ENCODE peak calls at places on chromosomes 12 and 14, in four cellular contexts. O is endothelial cell of umbilical vein, J is lower lobe of right lung, Y is IMR-90. D is an unnamed sample.

GRCh38 chr12:127562781-127563180 is 704.2 kb upstream of the TMEM132C start:
- DNase-seq in O (no peak), Y (no peak), J (no peak), D (no peak)

GRCh38 chr12:131620946-131621681 is 89.8 kb upstream of the SFSWAP start:
- DNase-seq in J (no peak), Y (no peak), O (no peak), D (no peak)

GRCh38 chr12:30753233-30753632 is 1.5 kb downstream of the CAPRIN2 start:
- DNase-seq in J (no peak), O (peak; percentile 52), Y (peak; percentile 39), D (peak; percentile 59)

GRCh38 chr12:47736877-47737676 is 11.8 kb upstream of the ENDOU start:
- DNase-seq in O (peak; percentile 14), Y (peak; percentile 73), J (peak; percentile 91), D (peak; percentile 91)

GRCh38 chr12:95648990-95649791 is 97.9 kb upstream of the USP44 start:
- DNase-seq in Y (peak; percentile 62), O (peak; percentile 73), J (no peak), D (peak; percentile 40)

GRCh38 chr14:50619569-50620141 is 48.5 kb downstream of the SAV1 start:
- DNase-seq in O (peak; percentile 70), Y (peak; percentile 65), J (no peak), D (peak; percentile 74)

GRCh38 chr14:31159682-31160296 is 47.8 kb downstream of the HECTD1 start:
- DNase-seq in J (no peak), Y (peak; percentile 57), O (no peak), D (peak; percentile 37)

GRCh38 chr14:88616697-88617096 is 53.9 kb downstream of the ZC3H14 start:
- DNase-seq in O (no peak), J (no peak), Y (no peak), D (no peak)

GRCh38 chr12:101855364-101855884 is 22.0 kb upstream of the DRAM1 start:
- DNase-seq in O (peak; percentile 63), Y (peak; percentile 69), J (no peak), D (no peak)

GRCh38 chr14:49893309-49894213 is 679 bp downstream of the ARF6 start:
- DNase-seq in Y (no peak), O (peak; percentile 42), J (peak; percentile 86), D (peak; percentile 55)

GRCh38 chr12:20508362-20508761 is 140.0 kb downstream of the PDE3A start:
- DNase-seq in Y (peak; percentile 75), O (no peak), J (no peak), D (peak; percentile 94)

GRCh38 chr14:92404938-92405337 is 82.0 kb downstream of the SLC24A4 start:
- DNase-seq in J (no peak), Y (no peak), O (no peak), D (no peak)

GRCh38 chr12:131388164-131388795 is 322.6 kb upstream of the SFSWAP start:
- DNase-seq in J (no peak), O (no peak), Y (no peak), D (no peak)

GRCh38 chr12:29317556-29318363 is 63.2 kb downstream of the ERGIC2 start:
- DNase-seq in Y (peak; percentile 30), J (no peak), O (peak; percentile 72), D (peak; percentile 64)

GRCh38 chr14:85702191-85702590 is 172.2 kb downstream of the FLRT2 start:
- DNase-seq in J (no peak), O (no peak), Y (no peak), D (no peak)

GRCh38 chr12:127194176-127194575 is 1072.8 kb upstream of the TMEM132C start:
- DNase-seq in O (no peak), J (no peak), Y (no peak), D (no peak)

GRCh38 chr12:43880547-43880946 is 44.7 kb downstream of the TMEM117 start:
- DNase-seq in Y (no peak), J (no peak), O (no peak), D (no peak)

GRCh38 chr12:6116481-6117021 is 7.9 kb downstream of the VWF start:
- DNase-seq in Y (peak; percentile 15), J (no peak), O (peak; percentile 95), D (peak; percentile 79)

GRCh38 chr12:89862511-89863331 is 154.1 kb upstream of the ATP2B1 start:
- DNase-seq in O (peak; percentile 61), J (no peak), Y (no peak), D (peak; percentile 11)

GRCh38 chr12:27163048-27163715 is 80.8 kb upstream of the C12orf71 start:
- DNase-seq in O (peak; percentile 69), Y (peak; percentile 69), J (no peak), D (peak; percentile 76)

GRCh38 chr14:69685217-69685616 is 73.8 kb downstream of the SUSD6 start:
- DNase-seq in Y (peak; percentile 84), J (no peak), O (peak; percentile 49), D (no peak)

GRCh38 chr12:5377997-5378596 is 53.8 kb upstream of the NTF3 start:
- DNase-seq in O (no peak), J (no peak), Y (no peak), D (no peak)

GRCh38 chr14:77790566-77791224 is 9.2 kb upstream of the ADCK1 start:
- DNase-seq in Y (no peak), O (no peak), J (no peak), D (no peak)

GRCh38 chr14:34012978-34013713 is 62.3 kb upstream of the EGLN3 start:
- DNase-seq in O (no peak), J (no peak), Y (no peak), D (no peak)

GRCh38 chr14:22820731-22821130 is 5.5 kb upstream of the SLC7A7 start:
- DNase-seq in J (no peak), Y (no peak), O (no peak), D (no peak)

GRCh38 chr14:90645842-90646443 is 170.3 kb downstream of the TTC7B start:
- DNase-seq in Y (peak; percentile 60), J (no peak), O (peak; percentile 30), D (no peak)

GRCh38 chr12:53219956-53220856 is 11.8 kb downstream of the RARG start:
- DNase-seq in Y (peak; percentile 78), J (peak; percentile 88), O (peak; percentile 79), D (peak; percentile 83)

GRCh38 chr12:27732281-27732680 is 21.6 kb downstream of the MRPS35 start:
- DNase-seq in O (no peak), J (no peak), Y (no peak), D (no peak)

GRCh38 chr14:91284146-91284790 is 39.8 kb upstream of the GPR68 start:
- DNase-seq in O (no peak), J (peak; percentile 47), Y (peak; percentile 71), D (peak; percentile 78)

GRCh38 chr12:29286081-29286800 is 94.7 kb downstream of the ERGIC2 start:
- DNase-seq in Y (peak; percentile 25), J (no peak), O (peak; percentile 32), D (peak; percentile 35)

GRCh38 chr14:89621791-89622638 is 205.0 kb upstream of the FOXN3 start:
- DNase-seq in O (no peak), J (no peak), Y (no peak), D (no peak)

GRCh38 chr12:12719496-12719895 is 2.3 kb downstream of the CDKN1B start:
- DNase-seq in Y (no peak), J (no peak), O (peak; percentile 68), D (no peak)

GRCh38 chr14:37623552-37623951 is 28.1 kb downstream of the TTC6 start:
- DNase-seq in J (no peak), Y (peak; percentile 81), O (peak; percentile 29), D (peak; percentile 90)

GRCh38 chr14:103528512-103529382 is at the start of gene TRMT61A:
- DNase-seq in Y (peak; percentile 92), J (peak; percentile 91), O (peak; percentile 49), D (peak; percentile 93)

DNA sequence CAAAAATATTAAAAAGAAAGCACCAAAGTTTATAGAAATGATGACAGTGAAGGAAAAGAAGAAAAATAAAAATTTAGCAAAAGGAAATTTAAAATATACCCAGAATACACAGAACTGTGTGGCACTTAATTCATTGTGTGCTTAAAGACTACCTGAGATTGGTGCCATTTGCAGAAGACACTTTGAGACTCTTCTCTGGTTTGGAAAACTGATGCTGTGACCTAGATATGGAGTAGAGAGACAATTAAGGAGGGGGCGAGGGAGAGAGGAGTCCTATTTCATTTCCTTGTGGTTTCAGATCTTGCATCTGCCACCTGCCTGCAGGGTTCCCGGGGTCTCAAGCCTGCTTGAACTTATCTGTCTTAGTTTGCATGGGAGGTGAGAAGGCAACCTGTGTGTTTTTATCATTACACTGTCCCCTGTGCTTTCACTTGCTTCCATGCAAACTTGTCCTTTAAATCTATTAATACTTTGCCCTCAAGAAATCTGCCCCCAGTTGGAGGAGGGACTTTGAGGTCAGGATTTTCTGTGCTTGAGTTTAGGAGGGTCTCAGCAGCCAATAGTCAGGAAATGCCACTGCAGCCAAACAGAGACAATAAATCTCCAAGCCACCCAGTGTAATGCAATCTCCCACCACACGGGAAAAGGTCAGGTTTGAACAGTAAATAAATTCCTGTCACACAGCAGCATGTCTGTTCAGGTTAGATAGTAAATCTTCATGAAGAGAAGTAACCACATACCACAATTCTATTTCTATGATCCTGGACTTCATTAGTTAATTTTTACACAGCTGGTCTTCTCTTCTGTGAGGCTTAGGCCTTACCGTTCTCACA is 119.4 kb downstream of the CAND1 start:
- DNase-seq in Y (no peak), O (no peak), J (no peak), D (no peak)
- TF ChIP-seq CTCF in Y (no peak), O (no peak), J (no peak), D (peak; percentile 36)

DNA sequence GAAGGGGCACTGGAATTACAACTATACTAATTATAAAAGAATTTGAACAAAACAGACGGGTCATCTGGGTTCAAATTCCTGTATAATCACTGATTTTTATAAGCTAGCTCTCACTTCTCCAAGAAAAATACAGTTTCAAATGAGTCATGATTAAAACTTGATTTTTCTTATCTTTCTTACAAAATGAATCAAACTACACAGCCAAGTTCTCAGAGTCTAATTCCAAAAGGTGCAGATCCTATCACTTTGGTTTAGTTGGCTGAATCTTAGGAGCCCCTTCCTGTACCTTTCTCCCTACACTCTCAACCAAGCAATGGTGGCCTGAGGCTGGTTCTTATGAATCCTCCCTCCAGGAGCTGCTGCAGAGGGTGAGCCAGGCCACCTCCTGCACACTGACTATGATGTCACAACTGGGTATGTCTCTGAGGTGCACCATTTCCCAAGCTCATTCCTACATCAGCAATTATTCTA is 43.8 kb upstream of the BMP4 start:
- DNase-seq in O (peak; percentile 82), Y (peak; percentile 53), J (no peak), D (peak; percentile 38)
- H3K4me3 ChIP-seq in O (no peak overlapping the region), Y (no peak overlapping the region), J (no peak overlapping the region), D (no peak overlapping the region)

DNA sequence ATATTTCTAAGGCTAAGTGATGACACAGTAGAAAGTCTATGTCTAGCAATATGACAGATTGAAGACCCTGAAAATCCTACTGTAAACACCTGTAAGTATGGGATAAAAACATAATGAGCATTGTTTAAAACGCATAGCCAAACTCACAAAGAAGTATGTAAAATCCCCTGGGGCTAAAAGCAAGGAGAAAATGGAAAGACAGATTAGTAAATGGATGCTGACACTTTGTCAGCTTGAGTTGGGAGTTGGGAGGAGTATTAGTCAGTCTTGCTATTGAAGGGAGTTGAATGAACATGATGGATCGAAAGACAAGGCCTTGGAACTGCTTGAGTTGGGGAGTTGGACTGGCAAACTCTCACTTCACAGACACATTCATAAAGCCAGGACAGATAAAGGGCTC is 79.0 kb upstream of the PRKD1 start:
- DNase-seq in Y (no peak), J (no peak), O (no peak), D (no peak)
- TF ChIP-seq CTCF in Y (no peak), J (no peak), O (no peak), D (no peak)

DNA sequence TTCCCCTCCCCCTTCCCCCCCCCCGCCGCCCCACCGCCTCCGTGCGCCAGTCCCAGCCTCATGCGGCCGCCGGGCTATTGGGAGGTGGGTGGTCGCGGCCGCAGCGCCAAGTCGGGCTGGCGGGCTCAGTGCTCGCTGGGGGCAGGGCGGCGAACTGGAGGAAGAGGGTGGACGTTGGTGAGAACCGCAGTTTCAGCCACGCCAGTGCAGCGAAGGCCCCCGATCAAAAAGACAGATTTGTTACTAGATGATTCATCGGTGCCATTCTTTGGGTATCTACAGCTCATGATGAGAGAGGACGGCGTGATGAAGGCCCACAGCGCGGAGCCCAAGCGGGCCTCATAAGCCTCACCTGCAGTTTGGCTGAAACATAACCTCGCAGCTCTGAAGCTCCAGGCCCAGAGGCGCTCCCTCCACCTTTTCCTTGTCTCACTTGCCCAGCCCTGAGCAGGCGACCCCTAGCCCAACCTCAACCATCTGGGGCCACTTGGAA is 20.0 kb downstream of the SLC2A3 start:
- DNase-seq in O (no peak), J (no peak), Y (no peak), D (no peak)
- H3K4me3 ChIP-seq in O (no peak overlapping the region), J (no peak overlapping the region), Y (peak overlapping the region; percentile 26), D (no peak overlapping the region)

D was measured in cardiac fibroblast.